ENCODE peak calls at places on chromosome 11, in eight cellular contexts. One of them, this sample, is unnamed.

GRCh38 chr11:70788247-70789022 is 390.1 kb downstream of the CTTN start:
- DNase-seq in endodermal cell: no peak
- DNase-seq in activated naive CD8-positive, alpha-beta T cell treated with anti-CD3 and anti-CD28 coated beads, Interleukin-2, amount 50 U/mL, for 16 hours: no peak
- DNase-seq in MV-4-11: peak
- DNase-seq in WTC11: no peak
- DNase-seq in GM20000: no peak
- DNase-seq in GM19239: no peak
- DNase-seq in tibial artery: no peak
- DNase-seq in this sample: no peak

GRCh38 chr11:38476808-38477565 is 1879.0 kb upstream of the RAG2 start:
- DNase-seq in endodermal cell: no peak
- DNase-seq in activated naive CD8-positive, alpha-beta T cell treated with anti-CD3 and anti-CD28 coated beads, Interleukin-2, amount 50 U/mL, for 16 hours: no peak
- DNase-seq in MV-4-11: no peak
- DNase-seq in WTC11: no peak
- DNase-seq in GM20000: no peak
- DNase-seq in GM19239: no peak
- DNase-seq in tibial artery: no peak
- DNase-seq in this sample: no peak

GRCh38 chr11:120985718-120986569 is 38.0 kb upstream of the TBCEL start:
- DNase-seq in endodermal cell: peak
- DNase-seq in activated naive CD8-positive, alpha-beta T cell treated with anti-CD3 and anti-CD28 coated beads, Interleukin-2, amount 50 U/mL, for 16 hours: peak
- DNase-seq in MV-4-11: peak
- DNase-seq in WTC11: peak
- DNase-seq in GM20000: peak
- DNase-seq in GM19239: peak
- DNase-seq in tibial artery: no peak
- DNase-seq in this sample: peak

GRCh38 chr11:77038825-77039326 is 4.7 kb downstream of the B3GNT6 start:
- DNase-seq in endodermal cell: no peak
- DNase-seq in activated naive CD8-positive, alpha-beta T cell treated with anti-CD3 and anti-CD28 coated beads, Interleukin-2, amount 50 U/mL, for 16 hours: no peak
- DNase-seq in MV-4-11: peak
- DNase-seq in WTC11: no peak
- DNase-seq in GM20000: peak
- DNase-seq in GM19239: no peak
- DNase-seq in tibial artery: no peak
- DNase-seq in this sample: peak

GRCh38 chr11:2579315-2580060 is 120.3 kb downstream of the KCNQ1OT1 start:
- DNase-seq in endodermal cell: peak
- DNase-seq in activated naive CD8-positive, alpha-beta T cell treated with anti-CD3 and anti-CD28 coated beads, Interleukin-2, amount 50 U/mL, for 16 hours: no peak
- DNase-seq in MV-4-11: no peak
- DNase-seq in WTC11: peak
- DNase-seq in GM20000: no peak
- DNase-seq in GM19239: no peak
- DNase-seq in tibial artery: peak
- DNase-seq in this sample: no peak

GRCh38 chr11:73271936-73272679 is at the start of gene P2RY6:
- DNase-seq in endodermal cell: peak
- DNase-seq in activated naive CD8-positive, alpha-beta T cell treated with anti-CD3 and anti-CD28 coated beads, Interleukin-2, amount 50 U/mL, for 16 hours: no peak
- DNase-seq in MV-4-11: peak
- DNase-seq in WTC11: peak
- DNase-seq in GM20000: no peak
- DNase-seq in GM19239: no peak
- DNase-seq in tibial artery: peak
- DNase-seq in this sample: peak

GRCh38 chr11:2092464-2092910 is 46.7 kb downstream of the IGF2 start:
- DNase-seq in endodermal cell: no peak
- DNase-seq in activated naive CD8-positive, alpha-beta T cell treated with anti-CD3 and anti-CD28 coated beads, Interleukin-2, amount 50 U/mL, for 16 hours: no peak
- DNase-seq in MV-4-11: no peak
- DNase-seq in WTC11: no peak
- DNase-seq in GM20000: no peak
- DNase-seq in GM19239: no peak
- DNase-seq in tibial artery: no peak
- DNase-seq in this sample: no peak

GRCh38 chr11:111634981-111635705 is 32.9 kb downstream of the SIK2 start:
- DNase-seq in endodermal cell: no peak
- DNase-seq in activated naive CD8-positive, alpha-beta T cell treated with anti-CD3 and anti-CD28 coated beads, Interleukin-2, amount 50 U/mL, for 16 hours: no peak
- DNase-seq in MV-4-11: no peak
- DNase-seq in WTC11: no peak
- DNase-seq in GM20000: no peak
- DNase-seq in GM19239: no peak
- DNase-seq in tibial artery: no peak
- DNase-seq in this sample: no peak

GRCh38 chr11:27718346-27718852 is 18.1 kb upstream of the BDNF start:
- DNase-seq in endodermal cell: peak
- DNase-seq in activated naive CD8-positive, alpha-beta T cell treated with anti-CD3 and anti-CD28 coated beads, Interleukin-2, amount 50 U/mL, for 16 hours: no peak
- DNase-seq in MV-4-11: no peak
- DNase-seq in WTC11: peak
- DNase-seq in GM20000: no peak
- DNase-seq in GM19239: no peak
- DNase-seq in tibial artery: peak
- DNase-seq in this sample: no peak

GRCh38 chr11:72348250-72348649 is 86.1 kb downstream of the CLPB start:
- DNase-seq in endodermal cell: no peak
- DNase-seq in activated naive CD8-positive, alpha-beta T cell treated with anti-CD3 and anti-CD28 coated beads, Interleukin-2, amount 50 U/mL, for 16 hours: no peak
- DNase-seq in MV-4-11: no peak
- DNase-seq in WTC11: no peak
- DNase-seq in GM20000: no peak
- DNase-seq in GM19239: no peak
- DNase-seq in tibial artery: no peak
- DNase-seq in this sample: no peak

GRCh38 chr11:128559496-128560103 is 27.8 kb downstream of the ETS1 start:
- DNase-seq in endodermal cell: no peak
- DNase-seq in activated naive CD8-positive, alpha-beta T cell treated with anti-CD3 and anti-CD28 coated beads, Interleukin-2, amount 50 U/mL, for 16 hours: no peak
- DNase-seq in MV-4-11: no peak
- DNase-seq in WTC11: no peak
- DNase-seq in GM20000: no peak
- DNase-seq in GM19239: no peak
- DNase-seq in tibial artery: no peak
- DNase-seq in this sample: no peak

GRCh38 chr11:35618497-35619029 is 303 bp downstream of the FJX1 start:
- DNase-seq in endodermal cell: peak
- DNase-seq in activated naive CD8-positive, alpha-beta T cell treated with anti-CD3 and anti-CD28 coated beads, Interleukin-2, amount 50 U/mL, for 16 hours: no peak
- DNase-seq in MV-4-11: no peak
- DNase-seq in WTC11: no peak
- DNase-seq in GM20000: peak
- DNase-seq in GM19239: peak
- DNase-seq in tibial artery: no peak
- DNase-seq in this sample: peak

GRCh38 chr11:30422389-30422788 is 99.5 kb downstream of the ARL14EP start:
- DNase-seq in endodermal cell: peak
- DNase-seq in activated naive CD8-positive, alpha-beta T cell treated with anti-CD3 and anti-CD28 coated beads, Interleukin-2, amount 50 U/mL, for 16 hours: no peak
- DNase-seq in MV-4-11: no peak
- DNase-seq in WTC11: no peak
- DNase-seq in GM20000: no peak
- DNase-seq in GM19239: no peak
- DNase-seq in tibial artery: no peak
- DNase-seq in this sample: no peak

GRCh38 chr11:68686486-68686885 is 2.1 kb downstream of the GAL start:
- DNase-seq in endodermal cell: no peak
- DNase-seq in activated naive CD8-positive, alpha-beta T cell treated with anti-CD3 and anti-CD28 coated beads, Interleukin-2, amount 50 U/mL, for 16 hours: no peak
- DNase-seq in MV-4-11: no peak
- DNase-seq in WTC11: no peak
- DNase-seq in GM20000: no peak
- DNase-seq in GM19239: no peak
- DNase-seq in tibial artery: no peak
- DNase-seq in this sample: no peak

GRCh38 chr11:131468565-131468964 is 98.2 kb downstream of the NTM start:
- DNase-seq in endodermal cell: no peak
- DNase-seq in activated naive CD8-positive, alpha-beta T cell treated with anti-CD3 and anti-CD28 coated beads, Interleukin-2, amount 50 U/mL, for 16 hours: no peak
- DNase-seq in MV-4-11: no peak
- DNase-seq in WTC11: no peak
- DNase-seq in GM20000: no peak
- DNase-seq in GM19239: no peak
- DNase-seq in tibial artery: no peak
- DNase-seq in this sample: no peak

GRCh38 chr11:112167145-112167544 is at the start of gene TEX12:
- DNase-seq in endodermal cell: no peak
- DNase-seq in activated naive CD8-positive, alpha-beta T cell treated with anti-CD3 and anti-CD28 coated beads, Interleukin-2, amount 50 U/mL, for 16 hours: no peak
- DNase-seq in MV-4-11: no peak
- DNase-seq in WTC11: peak
- DNase-seq in GM20000: no peak
- DNase-seq in GM19239: no peak
- DNase-seq in tibial artery: no peak
- DNase-seq in this sample: no peak

GRCh38 chr11:13140028-13140870 is 131.1 kb downstream of the RASSF10 start:
- DNase-seq in endodermal cell: no peak
- DNase-seq in activated naive CD8-positive, alpha-beta T cell treated with anti-CD3 and anti-CD28 coated beads, Interleukin-2, amount 50 U/mL, for 16 hours: no peak
- DNase-seq in MV-4-11: no peak
- DNase-seq in WTC11: no peak
- DNase-seq in GM20000: peak
- DNase-seq in GM19239: peak
- DNase-seq in tibial artery: no peak
- DNase-seq in this sample: peak

GRCh38 chr11:67699521-67699920 is 25.1 kb upstream of the ALDH3B2 start:
- DNase-seq in endodermal cell: no peak
- DNase-seq in activated naive CD8-positive, alpha-beta T cell treated with anti-CD3 and anti-CD28 coated beads, Interleukin-2, amount 50 U/mL, for 16 hours: no peak
- DNase-seq in MV-4-11: no peak
- DNase-seq in WTC11: no peak
- DNase-seq in GM20000: no peak
- DNase-seq in GM19239: no peak
- DNase-seq in tibial artery: no peak
- DNase-seq in this sample: no peak

GRCh38 chr11:120882237-120882636 is 141.7 kb upstream of the TBCEL start:
- DNase-seq in endodermal cell: no peak
- DNase-seq in activated naive CD8-positive, alpha-beta T cell treated with anti-CD3 and anti-CD28 coated beads, Interleukin-2, amount 50 U/mL, for 16 hours: no peak
- DNase-seq in MV-4-11: no peak
- DNase-seq in WTC11: no peak
- DNase-seq in GM20000: no peak
- DNase-seq in GM19239: no peak
- DNase-seq in tibial artery: no peak
- DNase-seq in this sample: no peak

GRCh38 chr11:83566948-83567347 is 280.8 kb upstream of the CCDC90B start:
- DNase-seq in endodermal cell: no peak
- DNase-seq in activated naive CD8-positive, alpha-beta T cell treated with anti-CD3 and anti-CD28 coated beads, Interleukin-2, amount 50 U/mL, for 16 hours: no peak
- DNase-seq in MV-4-11: no peak
- DNase-seq in WTC11: no peak
- DNase-seq in GM20000: no peak
- DNase-seq in GM19239: no peak
- DNase-seq in tibial artery: no peak
- DNase-seq in this sample: no peak

GRCh38 chr11:102269927-102270326 is 47.4 kb upstream of the BIRC3 start:
- DNase-seq in endodermal cell: no peak
- DNase-seq in activated naive CD8-positive, alpha-beta T cell treated with anti-CD3 and anti-CD28 coated beads, Interleukin-2, amount 50 U/mL, for 16 hours: no peak
- DNase-seq in MV-4-11: no peak
- DNase-seq in WTC11: no peak
- DNase-seq in GM20000: no peak
- DNase-seq in GM19239: no peak
- DNase-seq in tibial artery: no peak
- DNase-seq in this sample: no peak

GRCh38 chr11:107006076-107006833 is 12.0 kb downstream of the GUCY1A2 start:
- DNase-seq in endodermal cell: no peak
- DNase-seq in activated naive CD8-positive, alpha-beta T cell treated with anti-CD3 and anti-CD28 coated beads, Interleukin-2, amount 50 U/mL, for 16 hours: no peak
- DNase-seq in MV-4-11: no peak
- DNase-seq in WTC11: no peak
- DNase-seq in GM20000: no peak
- DNase-seq in GM19239: no peak
- DNase-seq in tibial artery: no peak
- DNase-seq in this sample: no peak

GRCh38 chr11:112161012-112161411 is 2.9 kb downstream of the IL18 start:
- DNase-seq in endodermal cell: no peak
- DNase-seq in activated naive CD8-positive, alpha-beta T cell treated with anti-CD3 and anti-CD28 coated beads, Interleukin-2, amount 50 U/mL, for 16 hours: no peak
- DNase-seq in MV-4-11: peak
- DNase-seq in WTC11: no peak
- DNase-seq in GM20000: no peak
- DNase-seq in GM19239: no peak
- DNase-seq in tibial artery: no peak
- DNase-seq in this sample: no peak

GRCh38 chr11:13883042-13883441 is 79.5 kb upstream of the SPON1 start:
- DNase-seq in endodermal cell: no peak
- DNase-seq in activated naive CD8-positive, alpha-beta T cell treated with anti-CD3 and anti-CD28 coated beads, Interleukin-2, amount 50 U/mL, for 16 hours: no peak
- DNase-seq in MV-4-11: no peak
- DNase-seq in WTC11: no peak
- DNase-seq in GM20000: no peak
- DNase-seq in GM19239: no peak
- DNase-seq in tibial artery: no peak
- DNase-seq in this sample: no peak

GRCh38 chr11:34492806-34493414 is 20.7 kb downstream of the ELF5 start:
- DNase-seq in endodermal cell: peak
- DNase-seq in activated naive CD8-positive, alpha-beta T cell treated with anti-CD3 and anti-CD28 coated beads, Interleukin-2, amount 50 U/mL, for 16 hours: no peak
- DNase-seq in MV-4-11: peak
- DNase-seq in WTC11: peak
- DNase-seq in GM20000: peak
- DNase-seq in GM19239: peak
- DNase-seq in tibial artery: no peak
- DNase-seq in this sample: peak

GRCh38 chr11:16505481-16505880 is 149.1 kb upstream of the SOX6 start:
- DNase-seq in endodermal cell: peak
- DNase-seq in activated naive CD8-positive, alpha-beta T cell treated with anti-CD3 and anti-CD28 coated beads, Interleukin-2, amount 50 U/mL, for 16 hours: no peak
- DNase-seq in MV-4-11: no peak
- DNase-seq in WTC11: peak
- DNase-seq in GM20000: no peak
- DNase-seq in GM19239: no peak
- DNase-seq in tibial artery: no peak
- DNase-seq in this sample: no peak

GRCh38 chr11:75432911-75433321 is at the start of gene KLHL35:
- DNase-seq in endodermal cell: no peak
- DNase-seq in activated naive CD8-positive, alpha-beta T cell treated with anti-CD3 and anti-CD28 coated beads, Interleukin-2, amount 50 U/mL, for 16 hours: no peak
- DNase-seq in MV-4-11: no peak
- DNase-seq in WTC11: no peak
- DNase-seq in GM20000: no peak
- DNase-seq in GM19239: no peak
- DNase-seq in tibial artery: no peak
- DNase-seq in this sample: no peak

GRCh38 chr11:86134580-86135318 is 65.9 kb upstream of the PICALM start:
- DNase-seq in endodermal cell: no peak
- DNase-seq in activated naive CD8-positive, alpha-beta T cell treated with anti-CD3 and anti-CD28 coated beads, Interleukin-2, amount 50 U/mL, for 16 hours: no peak
- DNase-seq in MV-4-11: peak
- DNase-seq in WTC11: no peak
- DNase-seq in GM20000: no peak
- DNase-seq in GM19239: no peak
- DNase-seq in tibial artery: no peak
- DNase-seq in this sample: no peak

GRCh38 chr11:120334894-120335462 is 1.2 kb upstream of the ARHGEF12 start:
- DNase-seq in endodermal cell: peak
- DNase-seq in activated naive CD8-positive, alpha-beta T cell treated with anti-CD3 and anti-CD28 coated beads, Interleukin-2, amount 50 U/mL, for 16 hours: peak
- DNase-seq in MV-4-11: peak
- DNase-seq in WTC11: peak
- DNase-seq in GM20000: peak
- DNase-seq in GM19239: peak
- DNase-seq in tibial artery: peak
- DNase-seq in this sample: no peak

GRCh38 chr11:43833657-43834073 is 47.0 kb upstream of the ALKBH3 start:
- DNase-seq in endodermal cell: no peak
- DNase-seq in activated naive CD8-positive, alpha-beta T cell treated with anti-CD3 and anti-CD28 coated beads, Interleukin-2, amount 50 U/mL, for 16 hours: no peak
- DNase-seq in MV-4-11: peak
- DNase-seq in WTC11: no peak
- DNase-seq in GM20000: no peak
- DNase-seq in GM19239: no peak
- DNase-seq in tibial artery: no peak
- DNase-seq in this sample: no peak

GRCh38 chr11:2903672-2904011 is 18.1 kb upstream of the CDKN1C start:
- DNase-seq in endodermal cell: no peak
- DNase-seq in activated naive CD8-positive, alpha-beta T cell treated with anti-CD3 and anti-CD28 coated beads, Interleukin-2, amount 50 U/mL, for 16 hours: no peak
- DNase-seq in MV-4-11: no peak
- DNase-seq in WTC11: no peak
- DNase-seq in GM20000: no peak
- DNase-seq in GM19239: no peak
- DNase-seq in tibial artery: no peak
- DNase-seq in this sample: no peak

GRCh38 chr11:10304495-10305261 is at the start of gene ADM:
- DNase-seq in endodermal cell: peak
- DNase-seq in activated naive CD8-positive, alpha-beta T cell treated with anti-CD3 and anti-CD28 coated beads, Interleukin-2, amount 50 U/mL, for 16 hours: no peak
- DNase-seq in MV-4-11: peak
- DNase-seq in WTC11: peak
- DNase-seq in GM20000: peak
- DNase-seq in GM19239: no peak
- DNase-seq in tibial artery: peak
- DNase-seq in this sample: no peak

GRCh38 chr11:17013548-17014320 is 480 bp downstream of the PLEKHA7 start:
- DNase-seq in endodermal cell: peak
- DNase-seq in activated naive CD8-positive, alpha-beta T cell treated with anti-CD3 and anti-CD28 coated beads, Interleukin-2, amount 50 U/mL, for 16 hours: no peak
- DNase-seq in MV-4-11: no peak
- DNase-seq in WTC11: peak
- DNase-seq in GM20000: peak
- DNase-seq in GM19239: peak
- DNase-seq in tibial artery: no peak
- DNase-seq in this sample: no peak

GRCh38 chr11:66720223-66720898 is 8.7 kb downstream of the SPTBN2 start:
- DNase-seq in endodermal cell: peak
- DNase-seq in activated naive CD8-positive, alpha-beta T cell treated with anti-CD3 and anti-CD28 coated beads, Interleukin-2, amount 50 U/mL, for 16 hours: no peak
- DNase-seq in MV-4-11: peak
- DNase-seq in WTC11: peak
- DNase-seq in GM20000: no peak
- DNase-seq in GM19239: no peak
- DNase-seq in tibial artery: no peak
- DNase-seq in this sample: no peak